ENCODE peak calls at places on chromosome 15, in seven cellular contexts. S, G, D, L, B, P and C are unnamed samples.

GRCh38 chr15:78210349-78210717 is 24.0 kb downstream of the ACSBG1 start:
- DNase-seq in S (no peak), G (no peak), D (no peak), L (no peak), B (no peak), P (no peak), C (no peak)

GRCh38 chr15:29844290-29844903 is 22.1 kb upstream of the TJP1 start:
- DNase-seq in S (peak; percentile 71), G (no peak), D (no peak), L (no peak), B (no peak), P (no peak), C (no peak)

GRCh38 chr15:63509933-63510547 is 5.6 kb downstream of the USP3 start:
- DNase-seq in S (peak; percentile 78), G (no peak), D (no peak), L (no peak), B (no peak), P (no peak), C (no peak)

GRCh38 chr15:34953851-34954250 is 15.7 kb downstream of the AQR start:
- DNase-seq in S (no peak), G (no peak), D (no peak), L (no peak), B (no peak), P (no peak), C (no peak)

GRCh38 chr15:49832421-49832980 is 211.7 kb downstream of the DTWD1 start:
- DNase-seq in S (no peak), G (no peak), D (peak; percentile 79), L (peak; percentile 76), B (no peak), P (no peak), C (peak; percentile 66)

GRCh38 chr15:90442423-90442822 is 54.4 kb downstream of the IQGAP1 start:
- DNase-seq in S (no peak), G (no peak), D (no peak), L (no peak), B (no peak), P (no peak), C (no peak)

GRCh38 chr15:78630886-78631633 is 9.9 kb downstream of the CHRNB4 start:
- DNase-seq in S (no peak), G (no peak), D (no peak), L (no peak), B (no peak), P (no peak), C (no peak)

GRCh38 chr15:75651810-75652543 is 4.3 kb downstream of the SNX33 start:
- DNase-seq in S (no peak), G (no peak), D (no peak), L (no peak), B (no peak), P (peak; percentile 54), C (no peak)

GRCh38 chr15:65400760-65401606 is 21.8 kb downstream of the IGDCC4 start:
- DNase-seq in S (peak; percentile 49), G (peak; percentile 43), D (peak; percentile 82), L (peak; percentile 94), B (no peak), P (peak; percentile 86), C (peak; percentile 83)

GRCh38 chr15:77496710-77497107 is 76.0 kb downstream of the HMG20A start:
- DNase-seq in S (peak; percentile 94), G (peak; percentile 89), D (peak; percentile 82), L (peak; percentile 90), B (peak; percentile 34), P (peak; percentile 93), C (peak; percentile 86)

GRCh38 chr15:76285241-76285825 is 25.9 kb downstream of the ETFA start:
- DNase-seq in S (no peak), G (no peak), D (no peak), L (no peak), B (no peak), P (no peak), C (peak; percentile 66)

GRCh38 chr15:68203956-68204355 is 1.2 kb downstream of the CALML4 start:
- DNase-seq in S (no peak), G (no peak), D (no peak), L (no peak), B (no peak), P (no peak), C (no peak)
- H3K4me1 ChIP-seq in S (no peaks in the 10 kb centered on the region), G (no peaks in the 10 kb centered on the region), D (peaks cover 51% of the 10 kb centered on the region), L (peaks cover 11% of the 10 kb centered on the region), B (peaks cover 11% of the 10 kb centered on the region), P (peaks cover 15% of the 10 kb centered on the region), C (peaks cover 8% of the 10 kb centered on the region)

GRCh38 chr15:25220834-25221233 is 218.0 kb downstream of the UBE3A start:
- DNase-seq in S (no peak), G (no peak), D (no peak), L (no peak), B (no peak), P (no peak), C (no peak)
- H3K9me3 ChIP-seq in S (peaks cover 25% of the 10 kb centered on the region), G (no peaks in the 10 kb centered on the region), D (no peaks in the 10 kb centered on the region), L (peaks cover 81% of the 10 kb centered on the region), B (peaks cover 55% of the 10 kb centered on the region), P (no peaks in the 10 kb centered on the region), C (peaks cover 23% of the 10 kb centered on the region)

GRCh38 chr15:100670505-100671021 is 68.2 kb downstream of the ASB7 start:
- DNase-seq in S (no peak), G (no peak), D (no peak), L (peak; percentile 2), B (no peak), P (no peak), C (no peak)
- H3K4me1 ChIP-seq in S (no peaks in the 10 kb centered on the region), G (no peaks in the 10 kb centered on the region), D (no peaks in the 10 kb centered on the region), L (no peaks in the 10 kb centered on the region), B (no peaks in the 10 kb centered on the region), P (no peaks in the 10 kb centered on the region), C (no peaks in the 10 kb centered on the region)

GRCh38 chr15:79656151-79656797 is 224.1 kb downstream of the MINAR1 start:
- DNase-seq in S (no peak), G (no peak), D (no peak), L (no peak), B (no peak), P (no peak), C (no peak)
- H3K9me3 ChIP-seq in S (no peaks in the 10 kb centered on the region), G (no peaks in the 10 kb centered on the region), D (no peaks in the 10 kb centered on the region), L (no peaks in the 10 kb centered on the region), B (no peaks in the 10 kb centered on the region), P (no peaks in the 10 kb centered on the region), C (no peaks in the 10 kb centered on the region)

GRCh38 chr15:67195305-67195704 is 59.2 kb downstream of the AAGAB start:
- DNase-seq in S (no peak), G (no peak), D (no peak), L (no peak), B (no peak), P (no peak), C (no peak)

GRCh38 chr15:67192185-67192584 is 62.3 kb downstream of the AAGAB start:
- DNase-seq in S (no peak), G (no peak), D (no peak), L (no peak), B (no peak), P (no peak), C (peak; percentile 61)

GRCh38 chr15:67194171-67195114 is 60.0 kb downstream of the AAGAB start:
- DNase-seq in S (no peak), G (no peak), D (no peak), L (no peak), B (no peak), P (peak; percentile 63), C (no peak)

GRCh38 chr15:67190813-67191212 is 63.6 kb downstream of the AAGAB start:
- DNase-seq in S (no peak), G (no peak), D (no peak), L (no peak), B (no peak), P (peak; percentile 46), C (no peak)

DNA sequence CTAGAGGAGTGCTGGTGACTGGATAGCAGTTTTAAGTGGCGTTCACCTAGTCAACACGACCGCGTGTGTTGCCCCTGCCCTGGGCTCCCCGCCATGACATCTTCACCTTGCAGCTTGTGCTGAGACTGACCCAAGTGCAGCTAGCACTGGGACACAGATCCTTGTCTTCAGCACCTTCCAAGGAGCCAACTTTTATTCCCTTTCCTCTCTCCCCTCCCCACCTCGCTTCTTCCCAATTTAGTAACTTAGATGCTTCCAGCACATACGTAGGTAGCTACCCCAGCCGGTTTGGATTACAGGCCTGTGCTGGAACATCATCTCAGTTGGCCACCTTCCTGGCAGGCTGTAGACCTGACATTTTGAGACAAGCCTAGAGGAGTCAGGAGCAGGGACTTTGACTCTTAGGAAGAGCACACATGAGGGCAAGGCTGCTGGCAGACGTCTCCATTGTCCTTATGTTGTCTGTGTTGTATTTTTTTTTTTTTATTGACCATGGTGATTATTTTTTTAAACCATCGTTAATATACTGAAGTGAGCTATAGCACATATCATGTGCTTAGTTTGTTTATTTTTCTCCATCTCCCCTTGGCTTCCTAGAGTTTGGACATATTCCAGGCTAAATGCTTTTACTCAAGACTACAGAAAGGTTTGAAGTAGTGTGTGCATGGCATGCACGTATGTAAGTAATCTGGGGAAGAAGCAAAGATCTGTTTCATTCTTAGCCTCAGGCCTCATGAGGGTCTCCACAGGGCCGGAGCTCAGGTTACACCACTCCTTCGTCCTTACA is 61.0 kb downstream of the AAGAB start:
- DNase-seq in S (no peak), G (peak; percentile 80), D (no peak), L (no peak), B (no peak), P (peak; percentile 86), C (no peak)
- H3K4me1 ChIP-seq in S (peaks cover 17% of the 10 kb centered on the region), G (peaks cover 8% of the 10 kb centered on the region), D (no peaks in the 10 kb centered on the region), L (no peaks in the 10 kb centered on the region), B (peaks cover 4% of the 10 kb centered on the region), P (peaks cover 74% of the 10 kb centered on the region), C (peaks cover 16% of the 10 kb centered on the region)

GRCh38 chr15:27475395-27475794 is 504.4 kb downstream of the GABRG3 start:
- DNase-seq in S (no peak), G (no peak), D (no peak), L (no peak), B (no peak), P (no peak), C (no peak)
- H3K9me3 ChIP-seq in S (no peaks in the 10 kb centered on the region), G (no peaks in the 10 kb centered on the region), D (no peaks in the 10 kb centered on the region), L (no peaks in the 10 kb centered on the region), B (no peaks in the 10 kb centered on the region), P (no peaks in the 10 kb centered on the region), C (peaks cover 40% of the 10 kb centered on the region)

DNA sequence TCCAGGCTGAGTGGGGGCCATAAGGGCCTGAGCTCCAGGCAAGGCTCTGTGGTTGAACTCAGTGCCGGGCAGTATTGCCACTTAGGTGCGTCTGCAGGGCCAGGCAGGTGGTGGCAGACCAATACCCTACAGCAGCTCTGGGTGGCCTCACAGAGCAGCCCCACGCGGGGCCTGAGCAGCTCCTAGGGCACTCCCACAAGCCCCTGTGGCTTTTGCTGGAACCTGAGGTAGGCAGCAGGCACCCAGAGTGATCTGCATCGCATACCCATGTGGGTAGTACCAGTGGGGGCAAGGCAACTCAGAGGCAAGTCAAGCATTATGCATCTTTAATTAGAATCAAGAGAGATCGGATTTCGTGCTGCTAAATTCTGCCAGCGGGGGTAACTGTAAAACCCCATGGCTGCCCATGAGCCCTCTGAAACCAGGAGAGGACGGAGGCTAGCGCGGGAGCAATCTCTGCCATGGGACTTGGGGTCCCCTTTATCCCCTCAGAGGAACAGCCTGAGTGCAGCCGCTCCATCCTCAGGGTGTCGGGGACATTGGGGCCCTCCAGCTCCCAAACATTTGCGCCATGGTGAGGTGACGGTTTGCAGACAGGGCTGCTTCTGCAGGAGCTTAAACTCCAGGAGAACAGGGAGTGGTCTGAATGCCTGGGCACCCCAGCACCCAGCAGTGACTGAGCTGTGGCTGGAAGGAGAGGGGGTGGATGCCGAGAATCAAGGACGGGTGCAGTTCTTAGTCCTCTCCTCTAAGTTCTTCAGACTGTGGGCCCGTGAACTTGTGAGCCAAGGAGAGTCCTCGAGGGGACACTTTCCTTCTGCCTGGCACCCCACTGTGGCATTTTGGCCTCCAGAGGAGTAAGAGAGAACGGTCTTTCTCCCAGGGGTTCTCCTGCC is 62.4 kb upstream of the PCSK6 start:
- DNase-seq in S (no peak), G (no peak), D (no peak), L (no peak), B (no peak), P (no peak), C (no peak)
- H3K4me1 ChIP-seq in S (peaks cover 9% of the 10 kb centered on the region), G (no peaks in the 10 kb centered on the region), D (no peaks in the 10 kb centered on the region), L (no peaks in the 10 kb centered on the region), B (no peaks in the 10 kb centered on the region), P (no peaks in the 10 kb centered on the region), C (no peaks in the 10 kb centered on the region)